ENCODE peak calls at places on chromosomes 12 and 14, in five cellular contexts. O is HFFc6, Q is cardiac muscle cell, J is epithelial cell of esophagus, E is esophagus squamous epithelium. Y is an unnamed sample.

GRCh38 chr12:13223176-13223806 is 26.8 kb downstream of the EMP1 start:
- DNase-seq in O (peak), Q (peak), J (peak), E (no peak), Y (no peak)

GRCh38 chr12:124764451-124764850 is 99.2 kb downstream of the SCARB1 start:
- DNase-seq in O (peak), Q (peak), J (peak), E (no peak), Y (peak)

GRCh38 chr12:99146185-99146584 is 501.1 kb downstream of the APAF1 start:
- DNase-seq in O (no peak), Q (peak), J (no peak), E (no peak), Y (no peak)

GRCh38 chr12:122661246-122661645 is 41.9 kb downstream of the HCAR2 start:
- DNase-seq in O (no peak), Q (no peak), J (no peak), E (no peak), Y (no peak)

GRCh38 chr14:23360496-23360895 is 4.5 kb downstream of the EFS start:
- DNase-seq in O (no peak), Q (no peak), J (no peak), E (no peak), Y (peak)

GRCh38 chr12:123860369-123860768 is 98.3 kb downstream of the DNAH10 start:
- DNase-seq in O (no peak), Q (no peak), J (no peak), E (no peak), Y (no peak)

GRCh38 chr12:2958432-2959193 is 584 bp upstream of the TEAD4 start:
- DNase-seq in O (peak), Q (peak), J (peak), E (no peak), Y (peak)

GRCh38 chr12:76704693-76705092 is 59.2 kb upstream of the ZDHHC17 start:
- DNase-seq in O (no peak), Q (no peak), J (peak), E (no peak), Y (no peak)

GRCh38 chr14:68193970-68194634 is 374.5 kb downstream of the RAD51B start:
- DNase-seq in O (no peak), Q (peak), J (no peak), E (no peak), Y (no peak)

GRCh38 chr12:121942145-121942718 is 23.8 kb downstream of the CFAP251 start:
- DNase-seq in O (no peak), Q (peak), J (peak), E (no peak), Y (no peak)

GRCh38 chr14:63203618-63204406 is 431 bp upstream of the RHOJ start:
- DNase-seq in O (peak), Q (peak), J (peak), E (peak), Y (peak)

GRCh38 chr14:64680013-64680674 is 24.1 kb upstream of the PLEKHG3 start:
- DNase-seq in O (no peak), Q (no peak), J (peak), E (no peak), Y (no peak)

GRCh38 chr14:31937730-31938346 is 139.3 kb upstream of the ARHGAP5 start:
- DNase-seq in O (peak), Q (peak), J (peak), E (no peak), Y (peak)

GRCh38 chr14:24418492-24418873 is 11.0 kb downstream of the CBLN3 start:
- DNase-seq in O (no peak), Q (peak), J (peak), E (no peak), Y (no peak)

GRCh38 chr14:59283380-59283779 is 94.9 kb downstream of the DAAM1 start:
- DNase-seq in O (no peak), Q (peak), J (peak), E (no peak), Y (peak)

GRCh38 chr14:53391631-53392030 is 238.5 kb upstream of the DDHD1 start:
- DNase-seq in O (peak), Q (peak), J (peak), E (no peak), Y (no peak)

GRCh38 chr12:5171701-5172100 is 128.0 kb downstream of the KCNA5 start:
- DNase-seq in O (peak), Q (peak), J (peak), E (no peak), Y (peak)

GRCh38 chr12:66403746-66404145 is 101.5 kb downstream of the HELB start:
- DNase-seq in O (no peak), Q (no peak), J (peak), E (no peak), Y (peak)

GRCh38 chr14:24093901-24094838 is at the start of gene PCK2:
- DNase-seq in O (peak), Q (peak), J (peak), E (peak), Y (peak)

GRCh38 chr12:99916555-99916954 is 68.2 kb downstream of the ANKS1B start:
- DNase-seq in O (peak), Q (peak), J (peak), E (no peak), Y (no peak)

GRCh38 chr12:104456950-104457745 is 400 bp downstream of the CHST11 start:
- DNase-seq in O (peak), Q (peak), J (peak), E (no peak), Y (peak)

GRCh38 chr12:115341442-115341841 is 657.5 kb upstream of the TBX3 start:
- DNase-seq in O (peak), Q (peak), J (peak), E (no peak), Y (no peak)

GRCh38 chr14:75877292-75877691 is 104.5 kb downstream of the TGFB3 start:
- DNase-seq in O (peak), Q (peak), J (peak), E (no peak), Y (no peak)

GRCh38 chr14:75877884-75878283 is 103.9 kb downstream of the TGFB3 start:
- DNase-seq in O (no peak), Q (peak), J (no peak), E (no peak), Y (no peak)

GRCh38 chr14:75879031-75879430 is 102.8 kb downstream of the TGFB3 start:
- DNase-seq in O (peak), Q (peak), J (peak), E (no peak), Y (no peak)

GRCh38 chr14:75881986-75882385 is 99.8 kb downstream of the TGFB3 start:
- DNase-seq in O (no peak), Q (no peak), J (no peak), E (no peak), Y (no peak)

GRCh38 chr14:75880512-75880911 is 101.3 kb downstream of the TGFB3 start:
- DNase-seq in O (no peak), Q (no peak), J (no peak), E (no peak), Y (no peak)
- TF ChIP-seq CTCF in O (peak), Q (no peak), J (no peak), E (no peak), Y (no peak)

GRCh38 chr14:100904307-100905019 is 941 bp upstream of the RTL1 start:
- DNase-seq in O (no peak), Q (no peak), J (no peak), E (no peak), Y (peak)
- TF ChIP-seq CTCF in O (peak), Q (peak), J (peak), E (no peak), Y (no peak)

GRCh38 chr12:16184691-16185090 is 92.8 kb downstream of the SLC15A5 start:
- DNase-seq in O (no peak), Q (peak), J (no peak), E (no peak), Y (no peak)

GRCh38 chr12:16187684-16188083 is 89.8 kb downstream of the SLC15A5 start:
- DNase-seq in O (no peak), Q (no peak), J (no peak), E (no peak), Y (no peak)

GRCh38 chr12:16189849-16190248 is 87.6 kb downstream of the SLC15A5 start:
- DNase-seq in O (peak), Q (peak), J (peak), E (no peak), Y (no peak)
- TF ChIP-seq CTCF in O (peak), Q (peak), J (peak), E (no peak), Y (no peak)

GRCh38 chr12:119206348-119207075 is 27.8 kb downstream of the HSPB8 start:
- DNase-seq in O (no peak), Q (no peak), J (no peak), E (no peak), Y (no peak)
- TF ChIP-seq CTCF in O (no peak), Q (no peak), J (no peak), E (no peak), Y (no peak)

GRCh38 chr12:34207858-34208257 is 185.6 kb downstream of the ALG10 start:
- DNase-seq in O (no peak), Q (no peak), J (no peak), E (no peak), Y (no peak)
- TF ChIP-seq CTCF in O (no peak), Q (no peak), J (no peak), E (no peak), Y (no peak)

GRCh38 chr12:132163911-132164288 is 19.6 kb downstream of the NOC4L start:
- DNase-seq in O (no peak), Q (no peak), J (no peak), E (no peak), Y (no peak)
- TF ChIP-seq CTCF in O (peak), Q (peak), J (no peak), E (peak), Y (peak)

GRCh38 chr14:92254786-92255185 is 68.2 kb upstream of the SLC24A4 start:
- DNase-seq in O (no peak), Q (peak), J (no peak), E (no peak), Y (no peak)
- TF ChIP-seq CTCF in O (no peak), Q (no peak), J (no peak), E (no peak), Y (no peak)

DNA sequence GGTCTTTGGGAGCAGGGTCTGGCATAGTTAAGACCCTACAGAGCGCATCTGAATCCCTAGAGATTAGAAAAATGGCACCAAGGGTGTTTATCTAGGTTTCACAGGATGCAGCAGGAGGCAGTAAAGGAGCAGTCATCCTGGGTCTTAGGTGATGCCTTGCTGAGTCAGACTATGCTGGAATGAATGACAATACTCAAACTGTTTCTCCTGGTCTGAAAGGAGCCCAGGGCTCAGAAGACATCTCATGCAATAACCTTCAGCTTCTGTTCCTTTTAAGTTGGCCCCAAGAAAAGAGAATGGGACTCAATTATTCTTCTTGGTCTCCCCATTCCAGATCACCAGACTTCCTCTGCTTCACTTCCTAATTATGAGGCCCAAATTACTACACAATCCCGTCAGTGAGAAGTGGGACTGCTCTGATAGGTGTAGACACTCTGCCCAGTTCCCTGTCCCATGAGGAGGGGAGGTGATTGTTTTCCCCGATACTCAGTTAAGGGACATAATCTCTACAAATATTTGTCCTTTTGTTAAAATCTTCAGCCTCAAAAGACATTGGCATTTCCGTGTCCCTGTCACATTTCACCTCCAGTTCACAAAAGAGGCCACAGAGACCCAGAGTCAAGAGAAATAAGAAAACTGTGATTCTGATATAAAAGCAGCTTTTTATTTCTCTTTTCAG is 14.8 kb upstream of the APOF start:
- DNase-seq in O (peak), Q (no peak), J (peak), E (no peak), Y (no peak)
- TF ChIP-seq CTCF in O (peak), Q (no peak), J (peak), E (no peak), Y (no peak)